ENCODE peak calls at places on chromosomes 2 and 18, in five cellular contexts. One of them, this sample, is unnamed.

GRCh38 chr18:75207298-75208054 is 1.5 kb downstream of the PTGR3 start:
- DNase-seq in fibroblast of mammary gland: peak
- DNase-seq in CD4-positive, alpha-beta memory T cell: no peak
- DNase-seq in AML-193: peak
- DNase-seq in left cardiac atrium: no peak
- DNase-seq in this sample: no peak

GRCh38 chr2:240820607-240821428 is 799 bp upstream of the KIF1A start:
- DNase-seq in fibroblast of mammary gland: no peak
- DNase-seq in CD4-positive, alpha-beta memory T cell: no peak
- DNase-seq in AML-193: no peak
- DNase-seq in left cardiac atrium: no peak
- DNase-seq in this sample: peak

GRCh38 chr2:112869258-112869842 is 32.8 kb upstream of the IL1B start:
- DNase-seq in fibroblast of mammary gland: peak
- DNase-seq in CD4-positive, alpha-beta memory T cell: peak
- DNase-seq in AML-193: no peak
- DNase-seq in left cardiac atrium: peak
- DNase-seq in this sample: peak

GRCh38 chr2:211085056-211085680 is 528.8 kb downstream of the CPS1 start:
- DNase-seq in fibroblast of mammary gland: peak
- DNase-seq in CD4-positive, alpha-beta memory T cell: no peak
- DNase-seq in AML-193: peak
- DNase-seq in left cardiac atrium: no peak
- DNase-seq in this sample: no peak

GRCh38 chr2:107430596-107431266 is 396.0 kb upstream of the RGPD4 start:
- DNase-seq in fibroblast of mammary gland: no peak
- DNase-seq in CD4-positive, alpha-beta memory T cell: no peak
- DNase-seq in AML-193: no peak
- DNase-seq in left cardiac atrium: no peak
- DNase-seq in this sample: no peak

GRCh38 chr18:7592305-7593071 is 25.4 kb downstream of the PTPRM start:
- DNase-seq in fibroblast of mammary gland: no peak
- DNase-seq in CD4-positive, alpha-beta memory T cell: no peak
- DNase-seq in AML-193: no peak
- DNase-seq in left cardiac atrium: no peak
- DNase-seq in this sample: no peak

GRCh38 chr18:48790869-48791635 is 159.7 kb downstream of the SMAD7 start:
- DNase-seq in fibroblast of mammary gland: no peak
- DNase-seq in CD4-positive, alpha-beta memory T cell: no peak
- DNase-seq in AML-193: no peak
- DNase-seq in left cardiac atrium: peak
- DNase-seq in this sample: peak

GRCh38 chr2:8230466-8230865 is 451.4 kb upstream of the ID2 start:
- DNase-seq in fibroblast of mammary gland: no peak
- DNase-seq in CD4-positive, alpha-beta memory T cell: no peak
- DNase-seq in AML-193: no peak
- DNase-seq in left cardiac atrium: no peak
- DNase-seq in this sample: no peak

GRCh38 chr2:101264360-101264939 is 11.8 kb downstream of the CNOT11 start:
- DNase-seq in fibroblast of mammary gland: no peak
- DNase-seq in CD4-positive, alpha-beta memory T cell: no peak
- DNase-seq in AML-193: no peak
- DNase-seq in left cardiac atrium: no peak
- DNase-seq in this sample: peak

GRCh38 chr2:222322241-222322640 is 23.4 kb upstream of the PAX3 start:
- DNase-seq in fibroblast of mammary gland: no peak
- DNase-seq in CD4-positive, alpha-beta memory T cell: no peak
- DNase-seq in AML-193: no peak
- DNase-seq in left cardiac atrium: no peak
- DNase-seq in this sample: no peak

GRCh38 chr2:203340791-203341487 is 12.7 kb downstream of the ABI2 start:
- DNase-seq in fibroblast of mammary gland: peak
- DNase-seq in CD4-positive, alpha-beta memory T cell: no peak
- DNase-seq in AML-193: no peak
- DNase-seq in left cardiac atrium: no peak
- DNase-seq in this sample: no peak

GRCh38 chr2:241156997-241157441 is 6.8 kb downstream of the PPP1R7 start:
- DNase-seq in fibroblast of mammary gland: no peak
- DNase-seq in CD4-positive, alpha-beta memory T cell: no peak
- DNase-seq in AML-193: peak
- DNase-seq in left cardiac atrium: no peak
- DNase-seq in this sample: no peak

GRCh38 chr18:61929881-61930640 is 37.3 kb upstream of the RNF152 start:
- DNase-seq in fibroblast of mammary gland: no peak
- DNase-seq in CD4-positive, alpha-beta memory T cell: no peak
- DNase-seq in AML-193: no peak
- DNase-seq in left cardiac atrium: no peak
- DNase-seq in this sample: no peak

GRCh38 chr2:80499095-80499494 is 194.5 kb upstream of the LRRTM1 start:
- DNase-seq in fibroblast of mammary gland: peak
- DNase-seq in CD4-positive, alpha-beta memory T cell: no peak
- DNase-seq in AML-193: peak
- DNase-seq in left cardiac atrium: peak
- DNase-seq in this sample: peak

GRCh38 chr2:219641390-219642063 is 14.1 kb downstream of the SLC4A3 start:
- DNase-seq in fibroblast of mammary gland: no peak
- DNase-seq in CD4-positive, alpha-beta memory T cell: no peak
- DNase-seq in AML-193: no peak
- DNase-seq in left cardiac atrium: no peak
- DNase-seq in this sample: peak

GRCh38 chr2:45974056-45974455 is 322.6 kb downstream of the PRKCE start:
- DNase-seq in fibroblast of mammary gland: no peak
- DNase-seq in CD4-positive, alpha-beta memory T cell: no peak
- DNase-seq in AML-193: no peak
- DNase-seq in left cardiac atrium: no peak
- DNase-seq in this sample: no peak

GRCh38 chr2:27264753-27265535 is 2.1 kb upstream of the SLC30A3 start:
- DNase-seq in fibroblast of mammary gland: peak
- DNase-seq in CD4-positive, alpha-beta memory T cell: peak
- DNase-seq in AML-193: no peak
- DNase-seq in left cardiac atrium: peak
- DNase-seq in this sample: peak

GRCh38 chr2:124542932-124543640 is 518.0 kb downstream of the CNTNAP5 start:
- DNase-seq in fibroblast of mammary gland: no peak
- DNase-seq in CD4-positive, alpha-beta memory T cell: no peak
- DNase-seq in AML-193: no peak
- DNase-seq in left cardiac atrium: peak
- DNase-seq in this sample: peak

This sample was measured in right cardiac atrium.